ENCODE peak calls at places on chromosomes 13 and 19, in seven cellular contexts. Y, N, C, V, E, H and S are unnamed samples. For H3K36me3, the result is how much of the 10 kb centered on the place peaks cover.

GRCh38 chr13:45040626-45041025 is 51.3 kb downstream of the GPALPP1 start:
- DNase-seq in Y (no peak), N (no peak), C (no peak), V (no peak), E (no peak), H (no peak), S (no peak)

GRCh38 chr13:108917581-108917980 is 288.2 kb downstream of the MYO16 start:
- DNase-seq in Y (no peak), N (no peak), C (no peak), V (no peak), E (no peak), H (no peak), S (no peak)

GRCh38 chr13:37412271-37412683 is 186.3 kb downstream of the POSTN start:
- DNase-seq in Y (no peak), N (no peak), C (no peak), V (no peak), E (no peak), H (no peak), S (no peak)

GRCh38 chr13:113427562-113428468 is 25.5 kb downstream of the ADPRHL1 start:
- DNase-seq in Y (no peak), N (peak), C (no peak), V (no peak), E (no peak), H (no peak), S (no peak)

GRCh38 chr13:61253105-61253877 is 162.4 kb downstream of the PCDH20 start:
- DNase-seq in Y (no peak), N (no peak), C (no peak), V (no peak), E (no peak), H (no peak), S (no peak)

GRCh38 chr19:47228168-47228936 is 2.6 kb downstream of the BBC3 start:
- DNase-seq in Y (peak), N (peak), C (peak), V (no peak), E (no peak), H (peak), S (no peak)

GRCh38 chr19:7326105-7326877 is 22.4 kb upstream of the ARHGEF18 start:
- DNase-seq in Y (no peak), N (peak), C (peak), V (peak), E (no peak), H (peak), S (no peak)

GRCh38 chr13:74883834-74884233 is 598.1 kb downstream of the TBC1D4 start:
- DNase-seq in Y (no peak), N (no peak), C (no peak), V (no peak), E (no peak), H (no peak), S (no peak)

GRCh38 chr13:73262862-73263627 is 204.2 kb downstream of the KLF5 start:
- DNase-seq in Y (no peak), N (no peak), C (no peak), V (peak), E (no peak), H (no peak), S (no peak)

GRCh38 chr19:39342647-39343305 is 555 bp downstream of the SAMD4B start:
- DNase-seq in Y (peak), N (no peak), C (peak), V (no peak), E (no peak), H (no peak), S (no peak)

GRCh38 chr13:23753523-23753922 is 135.7 kb downstream of the MIPEP start:
- DNase-seq in Y (no peak), N (no peak), C (no peak), V (peak), E (no peak), H (no peak), S (no peak)

GRCh38 chr13:48828962-48829405 is 146.7 kb upstream of the FNDC3A start:
- DNase-seq in Y (no peak), N (no peak), C (no peak), V (no peak), E (peak), H (peak), S (no peak)

GRCh38 chr13:113548171-113548641 is 36.3 kb upstream of the TFDP1 start:
- DNase-seq in Y (no peak), N (peak), C (peak), V (no peak), E (no peak), H (no peak), S (no peak)

GRCh38 chr19:9060559-9061340 is 26.1 kb upstream of the OR1M1 start:
- DNase-seq in Y (no peak), N (no peak), C (no peak), V (no peak), E (no peak), H (no peak), S (no peak)

GRCh38 chr19:29576761-29577661 is 29.1 kb upstream of the POP4 start:
- DNase-seq in Y (no peak), N (no peak), C (no peak), V (no peak), E (no peak), H (no peak), S (no peak)

GRCh38 chr19:46609511-46610412 is 8.6 kb downstream of the CALM3 start:
- DNase-seq in Y (no peak), N (no peak), C (peak), V (no peak), E (no peak), H (no peak), S (no peak)

GRCh38 chr19:44822670-44823372 is 13.9 kb downstream of the BCAM start:
- DNase-seq in Y (peak), N (no peak), C (no peak), V (no peak), E (no peak), H (no peak), S (no peak)

GRCh38 chr19:56148096-56148495 is 7.0 kb downstream of the ZNF444 start:
- DNase-seq in Y (no peak), N (no peak), C (no peak), V (no peak), E (no peak), H (no peak), S (no peak)

GRCh38 chr19:29677001-29677781 is 11.9 kb downstream of the PLEKHF1 start:
- DNase-seq in Y (no peak), N (no peak), C (no peak), V (no peak), E (no peak), H (no peak), S (no peak)

GRCh38 chr13:70568571-70568970 is 460.3 kb upstream of the KLHL1 start:
- DNase-seq in Y (peak), N (no peak), C (no peak), V (peak), E (no peak), H (no peak), S (peak)

GRCh38 chr19:29308977-29309520 is 96.1 kb upstream of the UQCRFS1 start:
- DNase-seq in Y (no peak), N (no peak), C (no peak), V (no peak), E (no peak), H (no peak), S (no peak)

GRCh38 chr13:75818181-75819110 is 182.3 kb downstream of the LMO7 start:
- DNase-seq in Y (no peak), N (no peak), C (no peak), V (no peak), E (no peak), H (no peak), S (no peak)

GRCh38 chr13:53151692-53152421 is 123.2 kb downstream of the OLFM4 start:
- DNase-seq in Y (peak), N (peak), C (peak), V (peak), E (peak), H (peak), S (no peak)

GRCh38 chr19:34468400-34468799 is 13.2 kb upstream of the WTIP start:
- DNase-seq in Y (no peak), N (no peak), C (no peak), V (no peak), E (no peak), H (no peak), S (no peak)
- H3K36me3 ChIP-seq in Y (half or more), N (half or more), C (under half), V (under half), E (under half), H (half or more), S (under half)

GRCh38 chr13:110493161-110493593 is 68.3 kb downstream of the RAB20 start:
- DNase-seq in Y (no peak), N (no peak), C (no peak), V (no peak), E (no peak), H (no peak), S (no peak)
- H3K36me3 ChIP-seq in Y (under half), N (under half), C (under half), V (under half), E (under half), H (under half), S (under half)

GRCh38 chr19:10987621-10988297 is 26.9 kb downstream of the SMARCA4 start:
- DNase-seq in Y (no peak), N (no peak), C (no peak), V (no peak), E (no peak), H (no peak), S (no peak)

GRCh38 chr19:10988921-10989320 is 28.1 kb downstream of the SMARCA4 start:
- DNase-seq in Y (no peak), N (no peak), C (no peak), V (no peak), E (no peak), H (no peak), S (no peak)

GRCh38 chr19:10991076-10991475 is 30.2 kb downstream of the SMARCA4 start:
- DNase-seq in Y (no peak), N (no peak), C (no peak), V (no peak), E (no peak), H (no peak), S (no peak)

GRCh38 chr19:10988380-10988779 is 27.6 kb downstream of the SMARCA4 start:
- DNase-seq in Y (no peak), N (no peak), C (no peak), V (no peak), E (no peak), H (no peak), S (no peak)

DNA sequence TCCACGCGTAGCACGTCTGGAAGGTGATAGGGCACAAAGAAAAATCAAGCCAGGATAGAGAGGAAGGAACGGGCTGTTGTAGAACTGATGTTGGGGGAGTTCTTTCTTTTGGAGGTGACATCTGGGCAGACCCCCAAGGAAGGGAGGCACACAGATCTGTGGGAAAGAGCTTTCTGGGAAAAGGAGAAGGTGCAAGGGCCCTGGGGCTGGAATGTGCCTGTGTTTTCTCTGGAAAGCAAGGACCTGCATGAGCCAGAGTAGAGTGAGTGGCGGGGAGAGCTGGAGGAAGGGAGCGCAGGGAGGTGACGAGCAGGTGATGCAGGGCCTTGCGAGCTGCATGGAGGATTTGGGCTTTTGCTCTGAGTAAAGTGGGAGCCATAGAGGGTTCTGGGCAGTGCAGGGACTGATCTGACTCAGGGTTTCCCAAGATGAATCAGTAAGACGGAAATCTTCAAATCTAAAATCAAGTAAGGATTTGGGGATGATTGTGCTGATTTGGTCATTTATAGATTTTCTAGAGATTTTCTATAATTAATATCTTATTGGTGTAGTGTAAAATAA is 30.8 kb downstream of the SMARCA4 start:
- DNase-seq in Y (no peak), N (no peak), C (no peak), V (no peak), E (no peak), H (no peak), S (no peak)
- H3K36me3 ChIP-seq in Y (half or more), N (half or more), C (under half), V (under half), E (under half), H (half or more), S (under half)

GRCh38 chr19:11187409-11187808 is 9.9 kb downstream of the KANK2 start:
- DNase-seq in Y (no peak), N (no peak), C (no peak), V (no peak), E (no peak), H (no peak), S (no peak)
- H3K36me3 ChIP-seq in Y (under half), N (half or more), C (under half), V (under half), E (under half), H (under half), S (under half)

DNA sequence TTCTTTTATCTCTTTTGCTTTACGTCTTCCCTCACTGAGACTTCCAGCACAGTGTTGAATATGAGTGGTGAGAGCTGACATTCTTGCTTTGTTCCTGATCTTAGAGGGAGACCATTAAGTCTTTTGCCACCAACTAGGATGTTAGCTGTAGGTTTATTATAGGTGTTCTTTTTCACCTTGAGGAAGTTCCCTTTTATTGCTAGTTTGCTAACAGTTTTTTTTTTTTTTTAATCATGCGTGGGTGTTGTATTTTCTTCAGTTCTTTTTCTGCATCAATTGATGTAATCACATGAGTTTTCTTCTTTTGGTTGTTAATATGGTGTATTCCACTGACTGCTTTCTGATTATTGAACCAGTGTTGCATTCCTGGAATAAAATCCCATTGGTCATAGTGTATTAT is 21.1 kb downstream of the AP1M1 start:
- DNase-seq in Y (no peak), N (no peak), C (no peak), V (no peak), E (no peak), H (no peak), S (no peak)
- H3K36me3 ChIP-seq in Y (under half), N (under half), C (under half), V (under half), E (under half), H (under half), S (under half)

DNA sequence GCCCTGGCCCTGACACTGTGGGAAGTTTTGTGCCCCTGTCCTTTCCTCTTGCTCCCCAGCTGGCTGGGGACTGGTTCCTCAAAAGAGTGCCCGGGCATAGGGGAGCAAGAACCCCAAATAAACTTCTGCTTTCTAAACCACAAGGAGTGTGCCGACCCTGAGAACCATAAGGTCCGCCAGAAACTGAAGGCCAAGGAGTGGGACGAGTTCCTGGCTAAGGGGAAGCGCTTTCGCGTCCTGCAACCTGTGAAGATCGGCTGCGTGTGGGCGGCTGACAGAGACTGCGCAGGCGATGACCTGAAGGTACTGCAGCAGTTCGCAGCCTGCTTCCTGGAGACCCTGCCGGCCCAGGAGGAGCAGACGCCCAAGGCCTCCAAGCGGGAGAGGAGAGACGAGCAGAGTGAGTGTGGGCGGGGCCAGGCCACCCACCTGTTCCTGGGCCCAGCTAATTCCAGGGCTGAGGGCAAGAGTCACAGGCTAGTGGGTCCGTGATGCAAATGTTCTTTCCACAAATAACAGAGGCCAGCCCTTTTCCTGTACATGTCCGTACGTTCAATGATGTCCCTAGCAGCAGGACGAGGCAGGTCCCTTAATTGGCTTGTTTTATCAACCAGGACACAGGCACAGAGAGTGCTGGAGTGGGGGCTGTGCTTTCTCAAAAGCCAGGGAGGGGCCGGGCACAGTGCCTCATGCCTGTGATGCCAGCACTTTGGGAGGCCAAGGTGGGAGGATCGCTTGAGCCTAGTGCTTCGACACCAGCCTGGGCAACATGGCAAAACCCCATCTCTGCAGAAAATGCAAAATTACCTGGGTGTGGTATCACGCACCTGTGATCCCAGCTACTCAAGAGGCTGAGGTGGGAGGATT is 25.6 kb downstream of the UBXN6 start:
- DNase-seq in Y (no peak), N (no peak), C (no peak), V (no peak), E (no peak), H (no peak), S (no peak)
- H3K36me3 ChIP-seq in Y (under half), N (half or more), C (under half), V (under half), E (under half), H (under half), S (under half)

DNA sequence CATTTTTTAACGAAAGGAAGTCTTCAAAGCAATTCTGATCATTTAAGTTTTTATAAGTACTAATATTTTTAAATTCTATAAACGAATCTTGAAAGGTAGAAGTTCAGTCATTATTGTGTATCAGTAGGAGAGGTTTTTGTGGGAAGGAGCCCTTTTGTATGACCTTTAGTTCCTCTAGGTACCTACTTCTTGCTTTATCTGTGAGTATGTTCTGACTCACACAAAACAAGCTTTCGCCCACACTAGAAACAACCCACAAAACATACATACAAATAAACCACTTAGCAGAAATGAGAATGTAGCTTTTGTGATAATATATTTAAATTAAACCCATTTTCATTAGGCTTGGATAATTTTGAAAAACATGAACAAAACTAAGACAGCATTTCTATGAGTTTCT is 27.8 kb downstream of the ERCC5 start:
- DNase-seq in Y (no peak), N (no peak), C (no peak), V (peak), E (no peak), H (no peak), S (no peak)
- H3K36me3 ChIP-seq in Y (under half), N (half or more), C (under half), V (under half), E (under half), H (under half), S (under half)

DNA sequence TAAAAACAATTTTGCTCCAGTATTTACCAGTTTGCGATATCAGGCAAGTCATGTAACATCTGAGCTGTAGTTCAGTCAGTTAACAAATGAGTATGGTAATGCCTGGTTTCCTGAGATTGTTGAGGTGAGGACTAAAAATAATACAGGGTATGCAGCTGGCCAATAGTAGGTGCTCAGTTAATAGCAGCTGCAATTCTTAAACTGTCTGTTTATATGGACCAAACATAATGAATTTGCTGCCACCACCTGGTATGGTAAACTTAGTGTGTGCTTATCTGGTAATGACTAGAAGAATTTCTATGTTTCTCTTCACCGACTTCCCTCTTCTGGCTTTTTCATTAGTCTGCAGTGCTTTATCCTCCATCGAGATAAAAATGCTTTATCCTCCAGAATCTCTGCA is 9.1 kb downstream of the ZMYM2 start:
- DNase-seq in Y (no peak), N (no peak), C (no peak), V (no peak), E (no peak), H (no peak), S (no peak)
- H3K36me3 ChIP-seq in Y (under half), N (half or more), C (under half), V (under half), E (under half), H (under half), S (under half)

GRCh38 chr19:38107129-38107528 is 116.9 kb downstream of the DPF1 start:
- DNase-seq in Y (no peak), N (no peak), C (no peak), V (no peak), E (no peak), H (no peak), S (no peak)
- H3K36me3 ChIP-seq in Y (under half), N (under half), C (under half), V (under half), E (under half), H (under half), S (under half)